ENCODE peak calls at places on chromosome 4, in nine cellular contexts. U is brain microvascular endothelial cell, A is heart right ventricle, H is neural crest cell, R is dorsolateral prefrontal cortex, D is suprapubic skin, Y is endothelial cell, K is WTC11, I is astrocyte of the spinal cord. M is an unnamed sample.
A peak's percentile ranks its signal among the peaks of the same experiment; 100 is the strongest.

GRCh38 chr4:128461300-128462103 is 173.9 kb upstream of the PGRMC2 start:
- DNase-seq in U (peak; percentile 91), A (no peak), H (no peak), R (no peak), D (no peak), Y (no peak), K (no peak), I (peak; percentile 91), M (no peak)

GRCh38 chr4:46937493-46937892 is 28.4 kb upstream of the COX7B2 start:
- DNase-seq in U (no peak), A (no peak), H (no peak), R (no peak), D (no peak), Y (no peak), K (no peak), I (no peak), M (no peak)

GRCh38 chr4:5758741-5759140 is 47.7 kb downstream of the EVC start:
- DNase-seq in U (peak; percentile 97), A (no peak), H (no peak), R (no peak), D (no peak), Y (no peak), K (no peak), I (peak; percentile 93), M (no peak)

GRCh38 chr4:14994242-14994641 is 8.0 kb upstream of the CPEB2 start:
- DNase-seq in U (peak; percentile 42), A (no peak), H (no peak), R (no peak), D (no peak), Y (no peak), K (no peak), I (peak; percentile 29), M (no peak)

GRCh38 chr4:22187203-22187835 is 238.7 kb upstream of the KCNIP4 start:
- DNase-seq in U (no peak), A (no peak), H (no peak), R (no peak), D (no peak), Y (no peak), K (no peak), I (no peak), M (no peak)

GRCh38 chr4:137343221-137343620 is 189.1 kb downstream of the PCDH18 start:
- DNase-seq in U (peak; percentile 12), A (no peak), H (no peak), R (no peak), D (no peak), Y (no peak), K (no peak), I (peak; percentile 14), M (no peak)

GRCh38 chr4:167885071-167885470 is 207.3 kb upstream of the ANXA10 start:
- DNase-seq in U (no peak), A (no peak), H (no peak), R (no peak), D (no peak), Y (no peak), K (no peak), I (no peak), M (no peak)

GRCh38 chr4:92791876-92792490 is 488.2 kb downstream of the GRID2 start:
- DNase-seq in U (no peak), A (no peak), H (no peak), R (no peak), D (no peak), Y (peak; percentile 16), K (no peak), I (no peak), M (no peak)

GRCh38 chr4:186946682-186947294 is 223.1 kb upstream of the FAT1 start:
- DNase-seq in U (peak; percentile 40), A (no peak), H (no peak), R (no peak), D (no peak), Y (peak; percentile 61), K (peak; percentile 51), I (peak; percentile 51), M (no peak)

GRCh38 chr4:106245176-106245575 is 70.8 kb downstream of the TBCK start:
- DNase-seq in U (no peak), A (no peak), H (no peak), R (no peak), D (no peak), Y (no peak), K (no peak), I (no peak), M (no peak)

GRCh38 chr4:186264660-186265059 is 1.3 kb upstream of the F11 start:
- DNase-seq in U (no peak), A (no peak), H (no peak), R (no peak), D (no peak), Y (no peak), K (no peak), I (no peak), M (no peak)

GRCh38 chr4:150952167-150952845 is 62.8 kb downstream of the LRBA start:
- DNase-seq in U (no peak), A (no peak), H (no peak), R (no peak), D (no peak), Y (no peak), K (no peak), I (no peak), M (no peak)

GRCh38 chr4:3791910-3792542 is 25.8 kb downstream of the ADRA2C start:
- DNase-seq in U (peak; percentile 6), A (peak; percentile 56), H (peak; percentile 67), R (no peak), D (no peak), Y (peak; percentile 76), K (peak; percentile 92), I (no peak), M (peak; percentile 72)

GRCh38 chr4:1047106-1047975 is 35.9 kb downstream of the FGFRL1 start:
- DNase-seq in U (no peak), A (peak; percentile 17), H (no peak), R (no peak), D (peak; percentile 74), Y (peak; percentile 6), K (peak; percentile 35), I (no peak), M (no peak)

GRCh38 chr4:177263818-177264217 is 45.9 kb upstream of the NEIL3 start:
- DNase-seq in U (no peak), A (no peak), H (no peak), R (no peak), D (no peak), Y (no peak), K (no peak), I (no peak), M (no peak)

GRCh38 chr4:137678796-137679195 is 146.5 kb upstream of the PCDH18 start:
- DNase-seq in U (peak; percentile 15), A (no peak), H (no peak), R (no peak), D (no peak), Y (no peak), K (no peak), I (peak; percentile 64), M (no peak)

GRCh38 chr4:157804986-157805385 is 367.8 kb downstream of the GASK1B start:
- DNase-seq in U (no peak), A (no peak), H (no peak), R (no peak), D (no peak), Y (no peak), K (no peak), I (peak; percentile 12), M (no peak)
- TF ChIP-seq CTCF in U (peak; percentile 71), A (peak; percentile 11), H (peak; percentile 56), R (no peak), D (no peak), Y (no peak), K (no peak), I (peak; percentile 55), M (no peak)

DNA sequence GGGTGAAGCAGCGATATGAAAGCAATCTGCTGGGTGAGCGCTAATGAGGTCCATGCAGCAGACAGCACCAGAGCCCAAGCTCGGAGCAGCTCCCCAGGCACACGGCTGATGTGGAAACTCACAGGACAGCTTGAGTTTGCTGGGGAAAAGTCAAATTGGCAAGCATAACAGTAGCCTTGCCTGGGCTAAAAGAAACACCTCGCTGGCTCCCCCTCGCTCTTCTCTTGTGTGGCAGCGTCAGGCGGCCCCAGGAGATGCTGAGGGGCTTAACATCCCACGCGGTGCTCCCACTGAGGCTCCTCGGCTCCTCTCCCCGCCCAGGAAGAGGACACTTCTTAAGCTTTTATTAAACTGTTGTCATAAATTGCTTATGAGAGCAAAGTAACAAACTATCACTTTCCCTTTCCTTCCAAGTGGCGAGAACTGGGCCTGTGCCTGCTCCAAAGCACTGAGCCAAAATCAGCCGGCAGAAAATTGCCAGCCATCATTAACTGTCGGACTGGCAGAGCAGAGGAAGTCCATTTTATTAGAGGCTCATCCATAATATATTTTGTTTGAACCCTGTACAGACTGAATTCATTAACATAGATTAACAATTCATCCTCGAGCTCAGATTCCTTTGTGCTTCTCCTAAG is 111.4 kb downstream of the TSPAN5 start:
- DNase-seq in U (peak; percentile 28), A (peak; percentile 17), H (no peak), R (no peak), D (no peak), Y (no peak), K (peak; percentile 19), I (peak; percentile 65), M (no peak)
- TF ChIP-seq CTCF in U (peak; percentile 33), A (no peak), H (no peak), R (peak; percentile 32), D (no peak), Y (no peak), K (no peak), I (peak; percentile 28), M (no peak)

GRCh38 chr4:163587867-163588266 is 93.4 kb downstream of the TMA16 start:
- DNase-seq in U (peak; percentile 22), A (no peak), H (no peak), R (no peak), D (no peak), Y (no peak), K (peak; percentile 11), I (peak; percentile 11), M (peak; percentile 28)
- TF ChIP-seq CTCF in U (peak; percentile 54), A (no peak), H (peak; percentile 49), R (no peak), D (no peak), Y (peak; percentile 32), K (no peak), I (peak; percentile 17), M (peak; percentile 28)

GRCh38 chr4:132818091-132818490 is 331.0 kb upstream of the PCDH10 start:
- DNase-seq in U (no peak), A (no peak), H (peak; percentile 32), R (no peak), D (no peak), Y (peak; percentile 16), K (peak; percentile 78), I (no peak), M (no peak)
- TF ChIP-seq CTCF in U (peak; percentile 6), A (no peak), H (peak; percentile 59), R (no peak), D (no peak), Y (peak; percentile 36), K (peak; percentile 57), I (no peak), M (no peak)

DNA sequence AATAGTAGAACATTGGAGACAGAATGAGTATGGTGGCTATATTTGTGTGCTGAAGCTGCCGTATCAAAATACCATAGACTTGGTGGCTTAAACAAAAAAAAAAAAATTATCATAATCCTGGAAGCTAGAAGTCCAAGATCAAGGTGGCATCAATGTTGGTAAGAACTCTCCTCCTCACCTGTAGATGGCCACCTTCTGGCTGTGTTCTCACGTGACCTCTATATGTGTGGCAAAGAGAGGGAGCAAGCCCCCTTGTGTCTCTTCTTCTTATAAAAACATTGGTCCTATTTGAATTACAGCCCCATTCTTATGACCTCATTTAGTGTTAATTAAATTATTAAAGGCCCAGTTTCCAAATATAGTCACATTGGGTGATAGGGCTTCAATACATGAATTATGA is 1640.9 kb upstream of the PCDH7 start:
- DNase-seq in U (no peak), A (no peak), H (no peak), R (no peak), D (no peak), Y (no peak), K (no peak), I (no peak), M (no peak)
- TF ChIP-seq CTCF in U (no peak), A (no peak), H (no peak), R (no peak), D (no peak), Y (no peak), K (no peak), I (no peak), M (no peak)

GRCh38 chr4:131091896-131092295 is 1995.9 kb downstream of the C4orf33 start:
- DNase-seq in U (no peak), A (no peak), H (no peak), R (no peak), D (no peak), Y (no peak), K (no peak), I (peak; percentile 64), M (peak; percentile 4)
- TF ChIP-seq CTCF in U (peak; percentile 27), A (peak; percentile 7), H (peak; percentile 80), R (peak; percentile 73), D (peak; percentile 16), Y (no peak), K (no peak), I (peak; percentile 47), M (no peak)

M was measured in GM13976.